ENCODE peak calls at places on chromosomes 3 and 15, in six cellular contexts. M is Panc1, O is fibroblast of lung, P is neural progenitor cell, Q is uterus, Z is heart left ventricle. E is an unnamed sample. For H3K27me3, the result is how much of the 10 kb centered on the place peaks cover.

GRCh38 chr15:95329362-95329761 is 1001.1 kb upstream of the NR2F2 start:
- DNase-seq in M (no peak), P (no peak), O (no peak), Z (no peak), Q (no peak), E (no peak)

GRCh38 chr3:14123308-14124222 is 1.1 kb downstream of the CHCHD4 start:
- DNase-seq in M (no peak), P (peak), Z (no peak), Q (no peak), O (no peak), E (no peak)

GRCh38 chr3:32236377-32236776 is 2.1 kb upstream of the CMTM8 start:
- DNase-seq in P (no peak), Q (no peak), O (no peak), M (no peak), Z (no peak), E (no peak)

GRCh38 chr3:144429719-144430121 is 458.1 kb downstream of the DIPK2A start:
- DNase-seq in O (peak), Z (no peak), M (no peak), P (no peak), Q (no peak), E (no peak)

GRCh38 chr3:16464499-16465150 is 48.9 kb downstream of the RFTN1 start:
- DNase-seq in P (no peak), O (peak), Z (no peak), Q (no peak), M (no peak), E (no peak)

GRCh38 chr15:36784098-36784670 is 204.8 kb downstream of the CDIN1 start:
- DNase-seq in Q (no peak), P (no peak), M (no peak), O (no peak), Z (no peak), E (no peak)

GRCh38 chr3:152617609-152618008 is 217.3 kb upstream of the P2RY1 start:
- DNase-seq in P (no peak), Z (no peak), O (no peak), Q (no peak), M (no peak), E (no peak)

GRCh38 chr3:17070560-17070959 is 185.8 kb downstream of the PLCL2 start:
- DNase-seq in Q (no peak), O (peak), Z (peak), M (no peak), P (peak), E (no peak)

GRCh38 chr15:91491131-91491950 is 362.2 kb upstream of the SLCO3A1 start:
- DNase-seq in M (no peak), Z (no peak), P (no peak), Q (no peak), O (peak), E (no peak)

GRCh38 chr3:39208463-39209055 is 16.2 kb upstream of the XIRP1 start:
- DNase-seq in M (peak), O (peak), Z (no peak), P (peak), Q (no peak), E (no peak)

GRCh38 chr15:57680021-57680420 is 26.5 kb upstream of the POLR2M start:
- DNase-seq in Q (no peak), M (peak), O (peak), Z (no peak), P (no peak), E (no peak)

DNA sequence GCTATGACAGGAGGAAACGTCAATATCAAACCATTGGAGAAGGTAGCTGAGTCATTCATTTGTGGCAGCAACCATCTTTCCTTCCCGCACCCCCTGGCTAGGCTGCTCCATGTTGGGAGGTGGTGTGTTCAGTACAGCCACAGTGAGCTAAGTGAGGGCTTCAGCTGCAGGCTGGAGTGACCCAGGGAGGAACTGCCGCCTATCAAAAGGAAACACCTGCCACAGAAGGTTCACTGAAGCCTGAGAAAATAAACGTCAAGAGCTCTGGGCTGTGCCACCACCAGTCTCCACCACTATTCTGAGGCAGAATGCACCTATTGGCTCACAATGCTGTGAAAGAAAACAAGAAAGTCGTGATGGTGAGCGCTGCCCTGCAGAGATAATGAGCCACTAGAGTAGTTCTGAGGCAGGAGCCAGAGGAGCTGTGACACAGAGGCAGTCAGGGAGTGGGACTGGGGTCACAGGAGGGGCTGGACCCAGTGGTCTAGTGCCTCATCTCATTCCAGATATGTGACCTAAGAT is 34.8 kb upstream of the CD47 start:
- DNase-seq in P (peak), M (no peak), Z (no peak), Q (no peak), O (no peak), E (peak)
- H3K4me3 ChIP-seq in P (no peak), M (no peak), Z (no peak), Q (no peak), O (no peak), E (no peak)

GRCh38 chr3:125055165-125055912 is 458 bp downstream of the HEG1 start:
- DNase-seq in Z (peak), M (no peak), P (no peak), Q (peak), O (no peak), E (no peak)

GRCh38 chr3:125054436-125055164 is 1.2 kb downstream of the HEG1 start:
- DNase-seq in Q (no peak), M (no peak), O (peak), P (peak), Z (no peak), E (no peak)

GRCh38 chr3:125057186-125057850 is 1.5 kb upstream of the HEG1 start:
- DNase-seq in O (peak), P (no peak), M (no peak), Z (no peak), Q (peak), E (no peak)

GRCh38 chr3:125058529-125058928 is 2.7 kb upstream of the HEG1 start:
- DNase-seq in P (no peak), Z (no peak), M (no peak), O (no peak), Q (no peak), E (no peak)

DNA sequence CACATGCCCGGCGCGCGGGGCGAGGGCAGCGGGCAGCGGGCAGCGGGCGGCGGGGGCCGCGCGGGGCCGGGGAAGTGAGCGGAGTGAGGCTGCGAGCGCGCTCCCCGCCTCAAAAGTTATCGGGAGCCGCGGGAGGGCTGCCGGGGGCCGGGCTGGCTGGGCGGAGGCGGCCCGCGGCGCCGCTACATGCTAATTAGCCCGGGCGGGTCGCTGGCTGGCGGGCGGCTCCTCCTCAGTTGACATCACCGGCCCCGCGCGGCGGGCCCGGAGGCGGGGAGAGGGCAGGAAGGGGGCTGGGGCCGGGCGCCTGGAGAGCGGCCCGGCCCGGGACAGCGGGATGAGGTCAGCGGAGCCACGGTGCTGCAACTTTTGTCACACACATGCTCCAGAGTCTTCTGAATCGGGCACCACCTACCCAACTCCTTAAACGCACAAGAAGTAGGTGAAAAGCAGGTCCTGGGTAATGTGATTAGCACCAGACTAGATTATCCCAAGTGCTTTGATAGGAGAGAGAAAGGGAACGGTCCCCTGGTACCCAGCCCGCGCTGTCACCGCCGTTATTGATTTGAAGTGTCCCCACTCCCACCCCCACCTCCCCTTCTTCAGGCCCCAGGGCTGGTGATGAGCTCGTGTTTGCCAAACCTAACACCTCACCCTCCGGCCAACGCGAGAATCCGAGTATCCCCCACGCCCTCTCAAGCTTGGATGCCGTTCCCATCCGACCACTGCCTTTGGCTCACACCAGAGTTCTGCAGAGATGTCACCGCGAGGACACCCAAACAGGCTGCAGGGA is at the start of gene HEG1:
- DNase-seq in O (peak), P (peak), M (no peak), Z (peak), Q (peak), E (peak)
- H3K27me3 ChIP-seq in O (under half), P (half or more), M (under half), Z (under half), Q (under half), E (under half)

DNA sequence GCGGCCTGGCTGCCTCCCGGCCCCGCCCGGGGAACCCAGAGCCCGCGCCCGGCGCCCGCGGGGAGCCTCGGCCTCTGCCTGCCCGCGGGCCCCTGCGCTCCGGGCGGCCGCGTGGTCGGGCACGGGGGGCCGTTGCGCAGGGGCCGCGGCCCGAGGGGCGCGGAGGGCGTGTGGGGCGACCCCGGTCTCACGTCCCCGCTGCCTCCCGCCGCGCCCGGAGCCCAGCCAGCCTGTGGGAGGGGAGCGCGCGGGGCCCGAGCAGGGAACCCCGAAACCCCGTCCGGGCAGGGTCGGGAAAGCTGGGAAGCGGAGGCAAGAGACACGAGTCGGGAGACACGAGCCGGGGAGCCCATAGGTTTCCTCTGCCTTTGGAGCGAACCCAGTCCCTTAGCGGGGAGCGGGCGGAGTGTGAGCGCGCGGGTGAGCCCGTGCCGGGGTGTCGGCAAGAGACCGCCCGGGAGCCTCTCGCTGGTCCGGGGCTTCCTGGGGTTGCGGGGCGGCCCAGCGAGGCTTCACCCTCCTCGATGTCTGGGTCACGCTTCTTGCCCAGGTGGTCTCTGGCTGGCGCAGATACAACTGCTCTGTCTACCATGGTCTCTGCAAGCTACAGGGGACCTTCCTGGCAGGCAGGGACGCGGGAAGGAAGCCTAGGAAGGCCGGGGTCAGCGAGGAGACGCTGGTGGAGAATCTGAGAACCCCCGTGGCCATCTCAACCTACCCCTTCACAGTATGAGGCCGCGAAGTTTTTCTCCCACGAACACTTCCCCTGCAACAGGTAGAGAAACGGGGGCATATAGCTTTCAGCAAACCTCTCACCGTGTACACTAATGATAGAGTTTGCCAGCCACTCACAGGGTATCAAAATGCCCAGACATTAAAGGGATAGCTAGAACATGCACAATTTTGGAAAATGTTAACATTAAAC is 586 bp downstream of the LRRK1 start:
- DNase-seq in Z (peak), O (peak), P (peak), Q (peak), M (no peak), E (no peak)
- H3K4me3 ChIP-seq in Z (peak), O (peak), P (peak), Q (peak), M (peak), E (peak)

GRCh38 chr15:45116006-45116481 is 1.9 kb downstream of the DUOXA2 start:
- DNase-seq in Q (no peak), P (no peak), M (no peak), O (no peak), Z (no peak), E (no peak)

GRCh38 chr15:45114751-45115085 is 592 bp downstream of the DUOXA2 start:
- DNase-seq in Z (no peak), M (no peak), O (no peak), Q (no peak), P (no peak), E (no peak)

GRCh38 chr15:45116482-45117326 is 2.6 kb downstream of the DUOXA2 start:
- DNase-seq in O (no peak), P (peak), Q (no peak), Z (no peak), M (no peak), E (no peak)

GRCh38 chr15:45114076-45114750 is at the start of the genes DUOX2 and DUOXA2:
- DNase-seq in Q (no peak), O (no peak), P (peak), Z (no peak), M (no peak), E (no peak)

DNA sequence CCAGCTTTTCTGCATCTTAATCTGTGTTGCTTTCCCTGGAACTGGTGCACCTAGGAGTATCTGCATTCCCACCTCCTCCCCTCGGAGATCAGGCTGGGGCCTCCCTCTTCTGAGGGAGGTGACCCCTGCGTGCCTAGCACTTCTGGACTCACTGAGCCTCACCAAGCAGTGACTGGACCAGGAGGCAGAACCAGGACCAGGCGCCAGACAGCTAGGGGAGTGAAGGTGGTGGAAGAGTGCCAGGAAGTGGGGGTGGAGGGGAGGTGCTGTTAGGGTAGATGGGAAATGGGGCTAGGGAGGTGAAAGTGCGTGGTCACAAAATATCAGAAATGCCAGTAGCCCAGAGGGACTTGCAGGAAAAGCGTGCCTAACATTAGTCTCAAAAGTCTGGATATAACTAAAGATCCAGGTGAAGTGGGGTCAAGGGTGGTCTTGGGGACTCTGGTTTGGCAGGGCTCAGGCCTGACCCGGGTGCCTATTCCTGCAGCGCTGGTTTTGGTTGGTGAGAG is 1.2 kb downstream of the DUOXA2 start:
- DNase-seq in P (no peak), O (no peak), Q (no peak), Z (no peak), M (no peak), E (no peak)
- H3K27me3 ChIP-seq in P (half or more), O (half or more), Q (under half), Z (under half), M (under half), E (under half)

E was measured in esophagus squamous epithelium.